ENCODE peak calls at places on chromosomes 11 and 22, in six cellular contexts. F, B, W, X, R and E are unnamed samples.

GRCh38 chr11:111194789-111195188 is 50.7 kb upstream of the POU2AF2 start:
- DNase-seq in F (no peak), R (no peak), W (no peak), X (no peak), B (no peak), E (no peak)

GRCh38 chr22:34850010-34850409 is 215.9 kb upstream of the ISX start:
- DNase-seq in F (no peak), B (no peak), X (no peak), R (no peak), W (no peak), E (no peak)

GRCh38 chr11:113985906-113986305 is 11.0 kb downstream of the HTR3A start:
- DNase-seq in R (no peak), X (no peak), B (no peak), F (no peak), W (no peak), E (no peak)

GRCh38 chr22:17303840-17304779 is 65.2 kb upstream of the CECR2 start:
- DNase-seq in F (no peak), R (no peak), X (no peak), W (no peak), B (no peak), E (no peak)

GRCh38 chr11:110759972-110760381 is 47.7 kb upstream of the ARHGAP20 start:
- DNase-seq in X (no peak), R (peak), W (no peak), B (no peak), F (no peak), E (peak)

GRCh38 chr11:72738199-72739141 is 13.7 kb downstream of the ARAP1 start:
- DNase-seq in B (no peak), R (peak), F (no peak), X (no peak), W (peak), E (peak)

GRCh38 chr11:102807921-102808320 is 10.0 kb upstream of the MMP1 start:
- DNase-seq in X (no peak), F (peak), R (peak), W (no peak), B (no peak), E (no peak)

GRCh38 chr11:6757373-6757967 is 14.3 kb downstream of the OR2AG2 start:
- DNase-seq in B (no peak), F (peak), X (peak), R (peak), W (peak), E (peak)

GRCh38 chr22:28333106-28333505 is 346.5 kb downstream of the TTC28 start:
- DNase-seq in R (no peak), W (no peak), X (no peak), F (no peak), B (no peak), E (no peak)

GRCh38 chr22:32628626-32629587 is 154.3 kb downstream of the FBXO7 start:
- DNase-seq in B (no peak), F (no peak), X (no peak), W (no peak), R (peak), E (no peak)

GRCh38 chr22:44701824-44702478 is at the start of gene PRR5:
- DNase-seq in W (peak), B (no peak), X (peak), R (peak), F (peak), E (peak)

GRCh38 chr22:27317961-27318360 is 483.6 kb downstream of the MN1 start:
- DNase-seq in B (no peak), F (no peak), X (no peak), W (no peak), R (peak), E (no peak)

GRCh38 chr22:46081831-46082210 is 68.5 kb upstream of the PPARA start:
- DNase-seq in R (no peak), F (no peak), W (peak), B (no peak), X (no peak), E (no peak)
- H3K4me3 ChIP-seq in R (no peak), F (peak), W (peak), B (peak), X (no peak), E (no peak)

DNA sequence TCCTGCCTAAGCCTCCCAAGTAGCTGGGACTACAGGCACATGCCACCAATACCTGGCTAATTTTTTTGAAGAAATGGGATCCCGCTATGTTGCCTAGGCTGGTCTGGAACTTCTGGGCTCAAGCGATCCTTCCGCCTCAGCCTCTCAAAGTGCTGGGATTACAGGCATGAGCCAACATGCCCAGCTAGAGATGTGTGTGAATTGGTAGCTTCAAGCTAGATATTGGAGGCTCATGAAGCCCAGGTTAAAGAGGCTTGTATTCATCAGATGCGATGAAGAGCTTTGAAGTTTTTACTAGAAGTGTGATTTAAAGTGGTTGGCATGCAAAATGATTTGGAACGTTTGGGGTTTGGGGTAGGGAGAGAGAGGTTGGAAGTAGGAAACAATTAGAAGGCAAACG is 19.6 kb downstream of the NF2 start:
- DNase-seq in X (no peak), F (no peak), B (no peak), W (no peak), R (no peak), E (no peak)
- H3K4me3 ChIP-seq in X (no peak), F (no peak), B (no peak), W (no peak), R (no peak), E (no peak)

GRCh38 chr11:20022363-20023081 is 137.8 kb downstream of the DBX1 start:
- DNase-seq in F (no peak), X (peak), B (no peak), W (no peak), R (no peak), E (peak)

GRCh38 chr11:20023082-20023426 is 137.2 kb downstream of the DBX1 start:
- DNase-seq in X (no peak), F (no peak), R (no peak), W (no peak), B (no peak), E (no peak)

GRCh38 chr11:20021212-20021611 is 139.1 kb downstream of the DBX1 start:
- DNase-seq in W (no peak), R (no peak), B (no peak), X (no peak), F (no peak), E (no peak)

GRCh38 chr11:20020716-20021115 is 139.6 kb downstream of the DBX1 start:
- DNase-seq in F (no peak), B (no peak), X (no peak), W (no peak), R (no peak), E (no peak)

GRCh38 chr11:20021771-20022362 is 138.4 kb downstream of the DBX1 start:
- DNase-seq in B (no peak), F (no peak), W (no peak), R (no peak), X (no peak), E (no peak)
- H3K4me3 ChIP-seq in B (peak), F (no peak), W (no peak), R (no peak), X (peak), E (no peak)

GRCh38 chr11:66842896-66843775 is at the start of gene RCE1:
- DNase-seq in R (peak), X (peak), W (peak), F (peak), B (peak), E (peak)

GRCh38 chr11:66843776-66844495 is 695 bp downstream of the RCE1 start:
- DNase-seq in B (no peak), X (no peak), F (no peak), W (no peak), R (no peak), E (no peak)

GRCh38 chr11:66845876-66846212 is 2.6 kb downstream of the RCE1 start:
- DNase-seq in X (no peak), B (no peak), F (peak), R (no peak), W (no peak), E (no peak)

GRCh38 chr11:66845143-66845875 is 2.1 kb downstream of the RCE1 start:
- DNase-seq in W (no peak), B (no peak), X (no peak), F (no peak), R (no peak), E (no peak)

DNA sequence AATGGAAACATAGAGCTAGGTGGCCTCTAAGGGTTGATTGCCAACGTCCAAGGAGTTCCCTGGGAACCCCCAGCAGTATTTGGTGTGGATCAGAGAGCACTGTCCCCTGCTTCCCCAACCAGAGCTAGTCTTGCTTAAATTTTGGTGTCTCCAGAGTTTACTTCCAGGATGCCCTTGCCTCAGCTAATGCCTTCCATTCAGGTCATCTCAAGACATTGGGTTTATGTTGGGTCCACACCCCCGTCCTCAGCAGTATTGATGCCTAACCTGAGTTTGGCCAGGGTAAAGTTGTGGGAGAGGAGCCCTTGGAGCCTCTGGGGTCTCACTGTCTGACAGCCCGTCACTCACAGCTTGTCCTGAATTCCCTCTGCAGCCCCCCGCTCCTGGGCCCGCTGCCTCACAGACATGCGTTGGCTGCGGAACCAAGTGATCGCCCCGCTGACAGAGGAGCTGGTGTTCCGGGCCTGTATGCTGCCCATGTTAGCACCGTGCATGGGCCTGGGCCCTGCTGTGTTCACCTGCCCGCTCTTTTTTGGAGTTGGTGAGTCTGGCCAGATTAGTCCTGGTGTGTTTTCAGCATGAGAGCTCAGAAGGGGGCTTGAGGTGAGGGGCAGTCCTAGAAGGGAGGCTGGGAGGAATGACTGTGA is 1.4 kb downstream of the RCE1 start:
- DNase-seq in W (no peak), R (no peak), B (no peak), F (peak), X (no peak), E (no peak)
- H3K4me3 ChIP-seq in W (no peak), R (no peak), B (peak), F (peak), X (no peak), E (peak)

GRCh38 chr11:76279038-76279437 is 72.7 kb upstream of the WNT11 start:
- DNase-seq in B (no peak), X (no peak), W (no peak), R (no peak), F (no peak), E (no peak)

GRCh38 chr11:76278526-76278925 is 72.2 kb upstream of the WNT11 start:
- DNase-seq in F (no peak), X (no peak), R (no peak), B (no peak), W (no peak), E (no peak)

GRCh38 chr11:76276046-76276772 is 69.9 kb upstream of the WNT11 start:
- DNase-seq in R (no peak), F (no peak), W (no peak), X (no peak), B (no peak), E (no peak)

GRCh38 chr11:76276773-76277155 is 70.5 kb upstream of the WNT11 start:
- DNase-seq in B (no peak), R (no peak), W (no peak), F (no peak), X (no peak), E (no peak)

DNA sequence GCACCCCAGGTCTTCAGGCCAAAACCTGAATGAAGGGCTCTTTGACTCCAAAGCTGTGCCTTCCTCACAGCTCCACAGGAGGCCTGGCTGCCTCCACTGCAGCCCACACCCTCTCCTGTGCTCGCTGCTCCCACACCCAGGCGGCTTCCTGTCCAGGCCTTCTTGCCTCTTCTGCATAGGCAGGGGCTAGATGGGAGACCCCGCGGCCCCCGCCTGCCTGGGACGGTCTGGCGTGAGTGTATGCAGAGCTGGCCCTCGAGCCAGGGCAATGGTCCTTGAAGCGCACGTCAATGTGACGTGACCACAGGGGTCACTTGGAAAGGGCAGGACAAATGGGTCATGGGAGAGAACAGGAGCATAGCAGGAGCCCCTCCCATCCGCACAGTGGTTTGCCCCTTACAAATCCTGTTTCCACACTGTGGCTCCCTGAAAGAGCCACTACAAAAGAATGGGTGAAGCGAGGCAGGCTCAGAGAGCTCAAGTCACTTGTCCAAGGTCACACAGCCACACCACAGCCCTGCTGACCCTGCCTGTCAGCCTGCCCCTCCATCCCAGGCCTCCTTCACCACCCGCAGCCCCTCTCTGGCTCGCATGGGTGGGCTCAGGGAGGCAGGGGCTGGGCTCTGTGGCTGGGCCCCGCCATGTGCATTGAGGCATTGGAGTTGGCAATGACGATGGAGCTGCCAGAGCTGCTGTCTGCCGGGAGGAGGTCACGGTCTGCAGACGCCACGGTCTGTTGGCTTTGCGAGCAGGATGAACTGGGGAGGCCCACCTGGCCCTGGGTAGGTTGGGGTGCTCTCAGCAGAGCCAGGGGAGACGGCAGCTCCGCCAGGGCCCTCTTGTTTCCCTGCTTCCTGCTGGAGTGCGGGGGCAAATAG is 71.2 kb upstream of the WNT11 start:
- DNase-seq in X (no peak), F (no peak), R (no peak), W (no peak), B (no peak), E (no peak)
- H3K4me3 ChIP-seq in X (no peak), F (no peak), R (no peak), W (no peak), B (no peak), E (no peak)

GRCh38 chr22:39453765-39454378 is 2.9 kb upstream of the MGAT3 start:
- DNase-seq in B (no peak), F (no peak), R (no peak), W (no peak), X (peak), E (no peak)
- H3K4me3 ChIP-seq in B (no peak), F (no peak), R (no peak), W (no peak), X (no peak), E (no peak)

DNA sequence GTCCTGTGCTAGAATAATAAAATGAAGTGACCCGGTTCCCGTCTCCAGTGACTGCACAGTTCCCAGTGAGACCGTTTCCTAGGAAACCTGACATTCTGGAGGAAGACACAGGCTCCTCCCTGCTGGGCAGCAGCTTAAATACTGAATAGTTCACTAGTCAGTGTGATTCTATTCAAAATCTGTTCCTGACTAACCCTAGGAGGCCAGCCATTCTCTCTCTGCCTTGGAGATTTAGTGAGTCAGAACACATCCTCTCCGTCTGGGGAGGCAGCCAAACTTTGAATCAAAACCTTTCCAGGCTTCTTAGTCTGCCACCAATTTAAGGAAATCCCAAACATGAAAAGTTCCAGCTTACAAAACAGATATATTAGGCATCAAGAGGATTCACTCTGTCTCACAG is 11.2 kb downstream of the TRIM66 start:
- DNase-seq in R (peak), F (peak), W (peak), B (peak), X (no peak), E (peak)
- H3K4me3 ChIP-seq in R (no peak), F (peak), W (no peak), B (no peak), X (no peak), E (no peak)

GRCh38 chr11:126054882-126055281 is 7.8 kb downstream of the CDON start:
- DNase-seq in B (no peak), F (no peak), R (no peak), X (no peak), W (no peak), E (no peak)

GRCh38 chr11:126059238-126059761 is 3.4 kb downstream of the CDON start:
- DNase-seq in W (no peak), B (no peak), F (peak), R (no peak), X (no peak), E (peak)

GRCh38 chr11:126054412-126054811 is 8.3 kb downstream of the CDON start:
- DNase-seq in R (no peak), X (no peak), B (no peak), W (no peak), F (no peak), E (no peak)

GRCh38 chr11:126060651-126061220 is 1.9 kb downstream of the CDON start:
- DNase-seq in F (no peak), X (no peak), W (no peak), R (peak), B (no peak), E (no peak)

GRCh38 chr11:126058090-126058489 is 4.6 kb downstream of the CDON start:
- DNase-seq in X (no peak), R (no peak), F (no peak), B (no peak), W (no peak), E (no peak)
- H3K4me3 ChIP-seq in X (no peak), R (peak), F (no peak), B (no peak), W (no peak), E (no peak)

GRCh38 chr11:47409440-47410403 is 1.3 kb downstream of the SLC39A13 start:
- DNase-seq in B (no peak), W (no peak), F (peak), X (no peak), R (no peak), E (no peak)
- H3K4me3 ChIP-seq in B (peak), W (peak), F (peak), X (peak), R (peak), E (peak)